ENCODE peak calls at places on chromosomes 3 and 15, in four cellular contexts. A is kidney, D is fibroblast of lung, K is testis. U is an unnamed sample.

GRCh38 chr3:11510001-11510760 is 133.5 kb downstream of the VGLL4 start:
- DNase-seq in A (no peak), D (no peak), K (no peak), U (peak)

GRCh38 chr3:123020709-123021108 is 6.9 kb downstream of the SEMA5B start:
- DNase-seq in A (no peak), D (no peak), K (no peak), U (no peak)

GRCh38 chr15:78644979-78645378 is 4.0 kb upstream of the CHRNB4 start:
- DNase-seq in A (no peak), D (no peak), K (no peak), U (no peak)

GRCh38 chr3:113698891-113699465 is 2.5 kb upstream of the USF3 start:
- DNase-seq in A (no peak), D (peak), K (peak), U (no peak)

GRCh38 chr3:79032686-79033318 is 735.0 kb downstream of the ROBO1 start:
- DNase-seq in A (no peak), D (peak), K (no peak), U (no peak)

GRCh38 chr3:57977755-57978715 is 30.2 kb upstream of the FLNB start:
- DNase-seq in A (no peak), D (no peak), K (no peak), U (no peak)

GRCh38 chr15:62901916-62902554 is 140.5 kb upstream of the TPM1 start:
- DNase-seq in A (no peak), D (no peak), K (no peak), U (no peak)

GRCh38 chr15:95669146-95669922 is 661.2 kb upstream of the NR2F2 start:
- DNase-seq in A (no peak), D (no peak), K (peak), U (no peak)

GRCh38 chr15:23686466-23687142 is 501 bp downstream of the NDN start:
- DNase-seq in A (peak), D (peak), K (peak), U (no peak)

GRCh38 chr15:65077291-65077980 is 890 bp downstream of the KBTBD13 start:
- DNase-seq in A (no peak), D (no peak), K (no peak), U (no peak)

GRCh38 chr3:124386006-124386405 is 344.2 kb upstream of the UMPS start:
- DNase-seq in A (no peak), D (no peak), K (no peak), U (no peak)

GRCh38 chr3:69282191-69282590 is 103.7 kb downstream of the FRMD4B start:
- DNase-seq in A (no peak), D (peak), K (peak), U (no peak)

GRCh38 chr15:25766421-25766820 is 96.7 kb downstream of the ATP10A start:
- DNase-seq in A (no peak), D (no peak), K (no peak), U (no peak)

GRCh38 chr15:85485956-85486567 is 105.7 kb downstream of the AKAP13 start:
- DNase-seq in A (no peak), D (peak), K (peak), U (peak)

GRCh38 chr3:52313774-52314188 is 2.3 kb upstream of the DNAH1 start:
- DNase-seq in A (no peak), D (peak), K (no peak), U (peak)

GRCh38 chr3:125067225-125067624 is 11.4 kb upstream of the HEG1 start:
- DNase-seq in A (no peak), D (peak), K (no peak), U (no peak)

GRCh38 chr3:123371859-123372767 is 76.8 kb downstream of the ADCY5 start:
- DNase-seq in A (peak), D (no peak), K (no peak), U (no peak)

GRCh38 chr3:27713435-27713880 is 8.7 kb downstream of the EOMES start:
- DNase-seq in A (no peak), D (no peak), K (no peak), U (no peak)

GRCh38 chr3:70264122-70264780 is 48.2 kb downstream of the MDFIC2 start:
- DNase-seq in A (no peak), D (peak), K (no peak), U (no peak)

DNA sequence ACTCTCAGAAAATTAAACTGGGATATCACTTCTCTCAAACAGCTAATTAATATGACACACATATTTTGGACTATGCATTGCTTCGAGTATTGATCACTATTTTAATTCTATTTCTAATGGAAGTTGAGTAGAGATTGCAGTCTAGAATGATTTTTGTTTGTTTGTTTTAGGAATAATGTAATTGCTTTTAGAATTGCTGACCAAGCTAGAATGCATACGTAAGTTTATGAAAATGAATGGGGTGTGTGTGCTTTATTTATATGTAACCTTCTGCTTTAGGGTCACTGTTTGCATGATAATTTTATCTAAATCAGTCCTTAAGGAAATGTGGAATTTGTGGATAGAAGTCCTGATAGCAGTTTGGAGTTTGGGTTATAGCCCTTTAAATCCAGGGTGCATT is 371.4 kb downstream of the NR2F2 start:
- DNase-seq in A (no peak), D (no peak), K (no peak), U (no peak)
- H3K4me3 ChIP-seq in A (no peak), D (no peak), K (no peak), U (no peak)

GRCh38 chr15:71575474-71576045 is 234.8 kb upstream of the NR2E3 start:
- DNase-seq in A (no peak), D (no peak), K (no peak), U (no peak)
- TF ChIP-seq CTCF in A (no peak), D (peak), K (no peak), U (peak)

GRCh38 chr15:31476866-31477265 is 150.2 kb downstream of the KLF13 start:
- DNase-seq in A (peak), D (no peak), K (no peak), U (no peak)

GRCh38 chr15:31476411-31476810 is 149.8 kb downstream of the KLF13 start:
- DNase-seq in A (peak), D (no peak), K (peak), U (no peak)

GRCh38 chr15:31477301-31477700 is 150.7 kb downstream of the KLF13 start:
- DNase-seq in A (peak), D (no peak), K (no peak), U (no peak)

GRCh38 chr15:31478781-31479221 is 152.2 kb downstream of the KLF13 start:
- DNase-seq in A (peak), D (no peak), K (no peak), U (no peak)

DNA sequence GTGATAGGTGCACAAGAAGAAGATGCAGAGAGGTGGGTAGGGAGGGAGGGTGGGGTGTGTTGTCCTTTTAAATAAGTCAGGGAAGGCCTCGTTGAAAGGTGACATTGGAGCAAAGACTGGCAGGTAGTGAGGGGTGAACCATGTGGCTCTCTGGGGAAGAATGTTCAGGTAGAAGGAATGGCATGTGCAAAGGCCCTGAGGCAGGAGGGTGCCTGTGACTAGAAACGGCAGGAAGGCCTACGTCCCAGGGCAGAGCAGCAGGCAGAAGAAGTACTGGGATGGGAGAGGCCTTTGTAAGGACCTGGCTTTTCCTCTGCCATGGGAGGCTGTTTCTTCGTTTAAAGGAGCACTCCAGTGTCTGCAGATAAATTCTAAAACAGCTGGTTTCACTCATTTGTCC is 151.2 kb downstream of the KLF13 start:
- DNase-seq in A (peak), D (no peak), K (no peak), U (no peak)
- H3K27ac ChIP-seq in A (no peak), D (no peak), K (no peak), U (no peak)

GRCh38 chr3:138914870-138915502 is 32.0 kb downstream of the FOXL2 start:
- DNase-seq in A (no peak), D (peak), K (no peak), U (no peak)
- H3K4me3 ChIP-seq in A (peak), D (peak), K (peak), U (peak)

GRCh38 chr3:37905987-37906674 is 44.5 kb downstream of the CTDSPL start:
- DNase-seq in A (no peak), D (peak), K (peak), U (peak)
- TF ChIP-seq CTCF in A (no peak), D (no peak), K (no peak), U (no peak)

DNA sequence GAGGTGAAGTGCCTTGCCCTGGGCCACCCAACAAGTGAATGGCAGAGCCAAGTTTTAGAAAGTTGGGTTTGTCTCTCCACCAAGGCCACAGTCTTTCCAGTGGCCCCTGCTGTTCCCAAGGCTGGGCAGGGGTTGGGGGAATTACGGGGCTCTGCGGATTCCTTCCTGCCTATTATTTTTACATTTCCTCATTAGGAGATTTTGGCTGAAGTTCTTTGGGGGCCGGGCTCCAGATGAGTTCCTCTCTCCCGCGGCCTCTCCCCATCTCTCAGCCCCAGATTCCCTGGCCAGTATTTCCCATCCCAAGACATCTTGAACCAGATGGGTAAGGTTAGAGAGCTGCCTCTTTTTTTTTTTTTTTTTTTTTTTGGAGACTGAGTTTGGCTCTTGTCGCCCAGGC is 44.0 kb upstream of the SMAD6 start:
- DNase-seq in A (no peak), D (no peak), K (peak), U (no peak)
- H3K27ac ChIP-seq in A (no peak), D (no peak), K (no peak), U (no peak)

GRCh38 chr3:142595141-142595540 is 1.1 kb upstream of the PLS1 start:
- DNase-seq in A (no peak), D (no peak), K (no peak), U (no peak)
- H3K4me3 ChIP-seq in A (peak), D (no peak), K (peak), U (peak)

GRCh38 chr3:65974505-65974904 is 64.2 kb downstream of the MAGI1 start:
- DNase-seq in A (no peak), D (no peak), K (no peak), U (no peak)

GRCh38 chr3:65975031-65975430 is 63.7 kb downstream of the MAGI1 start:
- DNase-seq in A (no peak), D (no peak), K (no peak), U (no peak)

GRCh38 chr3:65971281-65972252 is 67.2 kb downstream of the MAGI1 start:
- DNase-seq in A (no peak), D (no peak), K (no peak), U (no peak)

GRCh38 chr3:65968996-65969395 is 69.7 kb downstream of the MAGI1 start:
- DNase-seq in A (no peak), D (no peak), K (no peak), U (no peak)

DNA sequence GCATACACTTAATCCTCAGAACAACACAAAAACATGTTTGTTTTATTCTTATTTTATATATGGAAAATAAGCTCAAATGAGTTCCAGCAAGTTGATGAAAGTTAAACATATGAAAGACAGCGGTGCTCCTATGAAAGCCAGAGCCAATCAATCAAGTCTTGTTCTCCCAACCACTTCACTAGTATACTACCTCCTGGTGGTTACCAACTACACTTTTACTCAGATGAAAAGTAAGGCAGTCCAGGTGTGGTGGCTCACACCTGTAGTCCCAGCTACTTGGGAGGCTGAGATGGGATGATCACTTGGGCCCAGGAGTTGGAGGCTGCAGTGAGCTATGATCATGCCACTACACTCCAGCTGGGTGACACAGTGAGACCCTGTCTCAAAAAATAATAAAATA is 66.0 kb downstream of the MAGI1 start:
- DNase-seq in A (no peak), D (no peak), K (no peak), U (no peak)
- TF ChIP-seq CTCF in A (no peak), D (no peak), K (no peak), U (no peak)